ENCODE peak calls at places on chromosomes 16 and 17, in four cellular contexts. C, B, N and T are unnamed samples.

GRCh38 chr17:60311936-60312335 is 80.0 kb downstream of the USP32 start:
- DNase-seq in N (no peak), C (no peak), B (no peak), T (no peak)

GRCh38 chr17:34354637-34355036 is 1.6 kb upstream of the CCL13 start:
- DNase-seq in B (no peak), N (no peak), C (peak), T (no peak)

GRCh38 chr17:13460646-13461045 is 141.1 kb downstream of the HS3ST3A1 start:
- DNase-seq in B (no peak), C (no peak), N (no peak), T (no peak)

GRCh38 chr17:67800495-67800928 is 24.8 kb upstream of the BPTF start:
- DNase-seq in B (peak), C (peak), N (no peak), T (peak)

GRCh38 chr16:23333962-23334361 is 31.9 kb downstream of the SCNN1B start:
- DNase-seq in N (no peak), C (no peak), B (no peak), T (no peak)

GRCh38 chr16:12305081-12305596 is 328.6 kb downstream of the SNX29 start:
- DNase-seq in B (no peak), N (no peak), C (no peak), T (no peak)

GRCh38 chr17:62619413-62620155 is 7.9 kb upstream of the MRC2 start:
- DNase-seq in C (no peak), B (no peak), N (no peak), T (no peak)

GRCh38 chr16:16096161-16096857 is 127.0 kb downstream of the ABCC6 start:
- DNase-seq in B (no peak), C (no peak), N (no peak), T (no peak)

GRCh38 chr17:65572581-65573282 is 11.3 kb upstream of the AXIN2 start:
- DNase-seq in B (no peak), C (no peak), N (no peak), T (no peak)

GRCh38 chr17:19335951-19336631 is 26.4 kb downstream of the B9D1 start:
- DNase-seq in B (no peak), N (no peak), C (no peak), T (no peak)